ENCODE peak calls at places on chromosomes 3 and 15, in ten cellular contexts. T, Y, B, U, H, R, J, Z, E and A are unnamed samples.

GRCh38 chr15:60408438-60409105 is 10.8 kb upstream of the ANXA2 start:
- DNase-seq in R (peak; percentile 48), E (no peak), Y (no peak), Z (no peak), J (no peak), T (no peak), H (no peak), B (peak; percentile 86), U (no peak), A (no peak)

GRCh38 chr15:44015555-44015954 is 179.5 kb downstream of the FRMD5 start:
- DNase-seq in E (no peak), R (no peak), H (no peak), B (peak; percentile 66), J (no peak), T (no peak), Y (no peak), U (no peak), Z (no peak), A (no peak)

GRCh38 chr3:42080452-42080872 is 10.7 kb upstream of the TRAK1 start:
- DNase-seq in J (no peak), T (no peak), E (peak; percentile 70), R (peak; percentile 18), H (no peak), Y (no peak), U (no peak), B (peak; percentile 53), Z (no peak), A (no peak)

GRCh38 chr15:89883518-89883917 is 10.3 kb downstream of the AP3S2 start:
- DNase-seq in E (no peak), J (no peak), H (no peak), R (no peak), U (no peak), Z (no peak), T (no peak), Y (no peak), B (no peak), A (no peak)

GRCh38 chr3:125051715-125052581 is 3.8 kb downstream of the HEG1 start:
- DNase-seq in T (peak; percentile 29), Z (no peak), U (no peak), H (no peak), R (peak; percentile 91), J (peak; percentile 79), B (peak; percentile 84), Y (peak; percentile 34), E (peak; percentile 90), A (no peak)

GRCh38 chr15:77670558-77671148 is 37.9 kb upstream of the LINGO1 start:
- DNase-seq in B (no peak), T (no peak), J (no peak), R (no peak), Y (no peak), E (no peak), H (no peak), U (no peak), Z (no peak), A (no peak)

GRCh38 chr3:94115482-94115881 is 52.6 kb downstream of the NSUN3 start:
- DNase-seq in Y (no peak), B (peak; percentile 62), H (peak; percentile 7), U (peak; percentile 4), T (peak; percentile 8), E (no peak), J (no peak), Z (no peak), R (peak; percentile 73), A (no peak)

GRCh38 chr3:115279939-115280338 is 132.9 kb upstream of the ZBTB20 start:
- DNase-seq in J (no peak), B (peak; percentile 59), Z (no peak), R (no peak), E (no peak), T (no peak), U (no peak), Y (no peak), H (no peak), A (no peak)

GRCh38 chr15:84081391-84082168 is 154.0 kb upstream of the GOLGA6L4 start:
- DNase-seq in T (no peak), J (no peak), B (peak; percentile 11), E (no peak), R (no peak), H (no peak), Z (no peak), Y (no peak), U (no peak), A (no peak)

DNA sequence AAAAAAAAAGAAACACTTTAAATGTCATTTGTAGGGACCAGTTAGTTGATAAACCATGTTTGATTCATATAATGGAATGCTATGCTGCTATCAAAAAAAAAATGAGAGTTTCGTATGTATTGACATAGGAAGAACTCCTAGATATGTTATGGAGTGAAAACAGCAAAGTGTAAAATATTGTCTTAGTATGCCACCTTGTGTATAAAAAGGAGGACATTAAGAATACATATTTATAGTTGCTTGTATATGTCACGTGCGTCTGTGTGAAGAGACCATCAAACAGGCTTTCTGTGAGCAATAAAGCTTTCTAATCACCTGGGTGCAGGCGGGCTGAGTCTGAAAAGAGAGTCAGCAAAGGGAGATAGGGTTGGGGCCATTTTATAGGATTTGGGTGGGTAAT is 39.5 kb downstream of the KBTBD8 start:
- DNase-seq in B (peak; percentile 62), T (no peak), R (no peak), H (no peak), J (no peak), U (no peak), E (no peak), Z (no peak), Y (no peak), A (no peak)
- TF ChIP-seq CTCF in B (peak; percentile 22), T (no peak), R (no peak), H (no peak), J (peak; percentile 18), U (no peak), E (no peak), Z (no peak), Y (no peak), A (no peak)

DNA sequence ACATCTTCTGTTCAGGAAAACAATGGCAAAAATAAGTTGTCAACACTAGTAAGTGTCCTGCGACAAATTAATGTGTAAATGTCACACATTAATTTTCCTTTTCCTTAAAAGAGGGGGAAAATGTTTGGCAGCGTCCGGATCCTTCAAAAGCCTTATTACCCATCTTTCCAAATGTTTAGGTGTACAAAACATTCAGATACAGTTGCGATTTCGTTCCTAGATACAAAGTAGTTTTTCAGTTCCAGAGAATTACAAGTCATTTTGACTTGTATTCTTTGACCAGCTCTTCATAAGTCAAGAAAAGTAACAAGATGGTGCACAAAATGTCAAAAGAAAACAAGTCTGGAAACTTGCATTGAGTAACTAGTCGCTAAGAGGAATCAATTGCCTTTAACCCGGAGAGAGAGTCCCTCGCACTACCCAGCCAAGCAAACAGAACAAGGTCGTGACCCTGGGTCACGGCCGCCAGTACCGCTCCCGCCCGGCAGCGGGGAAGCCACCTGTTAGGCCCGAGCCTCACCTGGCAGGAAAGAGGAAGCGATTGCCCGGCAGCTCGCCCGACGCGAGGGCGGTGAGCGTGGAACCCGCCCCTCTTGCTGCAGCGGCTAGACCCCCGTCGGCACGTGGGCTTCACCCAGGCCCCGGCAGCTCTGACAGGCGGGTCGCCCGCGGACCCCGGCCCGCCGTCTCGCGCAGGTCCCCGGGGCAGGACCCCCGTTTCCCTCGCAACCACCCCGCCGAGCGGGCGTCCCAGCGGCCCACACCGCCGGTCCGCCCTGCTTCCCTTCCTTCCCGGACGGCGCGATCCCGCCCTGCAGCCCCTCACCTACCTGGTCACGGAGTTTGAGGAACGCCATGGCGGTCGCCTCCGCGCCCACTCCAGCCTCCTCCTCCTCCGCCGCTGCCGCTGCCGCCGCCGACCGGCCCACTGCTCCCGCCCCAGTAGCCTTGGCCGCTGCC is 61.0 kb upstream of the ANKRD28 start:
- DNase-seq in Z (peak; percentile 81), E (peak; percentile 89), R (peak; percentile 10), H (peak; percentile 41), Y (no peak), B (no peak), U (peak; percentile 29), J (peak; percentile 44), T (no peak), A (peak; percentile 62)
- TF ChIP-seq CTCF in Z (no peak), E (peak; percentile 52), R (no peak), H (no peak), Y (no peak), B (no peak), U (no peak), J (no peak), T (no peak), A (peak; percentile 37)

DNA sequence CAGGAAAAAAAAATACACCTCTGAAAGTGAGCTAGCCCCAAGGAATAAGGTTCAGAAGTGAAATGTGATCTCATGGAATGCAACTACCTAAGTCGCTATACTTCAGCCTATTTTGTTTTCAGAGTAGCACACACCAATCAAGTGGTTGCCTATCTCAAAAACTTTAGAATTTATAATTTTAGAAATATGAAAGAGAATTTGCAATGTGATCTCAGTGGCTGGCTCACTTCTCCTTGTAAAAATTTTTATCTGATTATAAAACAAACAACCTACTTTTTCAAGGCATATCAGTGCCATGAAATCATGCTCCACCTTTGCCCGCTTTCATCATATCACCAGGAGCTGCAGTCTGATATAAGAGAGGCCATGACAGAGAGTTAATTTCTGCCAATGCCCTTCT is 47.3 kb downstream of the CLDN11 start:
- DNase-seq in Z (no peak), B (no peak), H (no peak), J (no peak), T (no peak), Y (no peak), R (no peak), U (no peak), E (no peak), A (no peak)
- TF ChIP-seq CTCF in Z (no peak), B (no peak), H (no peak), J (no peak), T (no peak), Y (no peak), R (no peak), U (no peak), E (no peak), A (no peak)

DNA sequence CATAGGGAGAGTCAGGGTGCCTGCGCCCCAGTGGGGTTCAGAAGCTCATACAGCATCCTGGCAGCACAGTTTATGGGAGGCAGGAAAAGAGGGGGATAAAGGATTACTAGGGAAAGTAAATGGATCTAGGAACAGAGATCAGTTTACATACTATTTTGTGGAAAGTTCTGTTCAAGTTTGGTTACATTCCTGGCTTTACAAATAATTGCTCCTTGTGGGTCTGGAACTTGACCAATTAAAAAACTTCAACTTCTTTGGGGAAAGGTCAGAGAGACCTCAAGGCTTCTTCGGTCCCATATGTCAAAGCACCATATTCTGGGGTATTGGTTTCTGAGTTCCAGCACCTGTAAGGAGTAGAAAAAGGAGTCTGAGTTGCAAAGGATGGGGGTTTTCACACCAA is 64.1 kb downstream of the ZDHHC19 start:
- DNase-seq in J (no peak), Z (no peak), H (no peak), T (no peak), U (no peak), R (no peak), E (no peak), Y (no peak), B (no peak), A (no peak)
- TF ChIP-seq CTCF in J (no peak), Z (no peak), H (no peak), T (no peak), U (no peak), R (no peak), E (no peak), Y (no peak), B (no peak), A (no peak)